ENCODE peak calls at places on chromosome 17, in four cellular contexts. One of them, this sample, is unnamed.

GRCh38 chr17:62901544-62901943 is 64.5 kb upstream of the TANC2 start:
- DNase-seq in Caco-2: no peak
- DNase-seq in AG10803: no peak
- DNase-seq in suprapubic skin: no peak
- DNase-seq in this sample: no peak

GRCh38 chr17:40903129-40903847 is 18.2 kb upstream of the KRT20 start:
- DNase-seq in AG10803: peak
- DNase-seq in suprapubic skin: no peak
- DNase-seq in Caco-2: peak
- DNase-seq in this sample: peak

GRCh38 chr17:58330544-58330996 is 2.0 kb upstream of the TSPOAP1 start:
- DNase-seq in suprapubic skin: no peak
- DNase-seq in Caco-2: no peak
- DNase-seq in AG10803: no peak
- DNase-seq in this sample: no peak

GRCh38 chr17:49218941-49219913 is 8.7 kb downstream of the ABI3 start:
- DNase-seq in suprapubic skin: no peak
- DNase-seq in AG10803: no peak
- DNase-seq in Caco-2: no peak
- DNase-seq in this sample: peak

GRCh38 chr17:75828741-75829140 is 15.5 kb downstream of the UNC13D start:
- DNase-seq in suprapubic skin: no peak
- DNase-seq in AG10803: no peak
- DNase-seq in Caco-2: no peak
- DNase-seq in this sample: no peak

GRCh38 chr17:37410357-37410756 is 3.7 kb downstream of the TADA2A start:
- DNase-seq in Caco-2: no peak
- DNase-seq in suprapubic skin: no peak
- DNase-seq in AG10803: no peak
- DNase-seq in this sample: no peak

GRCh38 chr17:12756786-12757185 is 32.5 kb upstream of the ARHGAP44 start:
- DNase-seq in suprapubic skin: no peak
- DNase-seq in Caco-2: no peak
- DNase-seq in AG10803: peak
- DNase-seq in this sample: no peak

GRCh38 chr17:31754239-31754945 is 104.7 kb downstream of the COPRS start:
- DNase-seq in AG10803: peak
- DNase-seq in suprapubic skin: no peak
- DNase-seq in Caco-2: peak
- DNase-seq in this sample: no peak

GRCh38 chr17:80279895-80280294 is 19.2 kb downstream of the RNF213 start:
- DNase-seq in Caco-2: no peak
- DNase-seq in suprapubic skin: no peak
- DNase-seq in AG10803: peak
- DNase-seq in this sample: no peak

GRCh38 chr17:81814748-81815645 is 11.0 kb downstream of the GCGR start:
- DNase-seq in Caco-2: peak
- DNase-seq in suprapubic skin: no peak
- DNase-seq in AG10803: no peak
- DNase-seq in this sample: no peak

GRCh38 chr17:7438050-7438614 is 1.2 kb upstream of the FGF11 start:
- DNase-seq in Caco-2: no peak
- DNase-seq in AG10803: no peak
- DNase-seq in suprapubic skin: no peak
- DNase-seq in this sample: no peak

GRCh38 chr17:45096141-45096540 is 35.0 kb downstream of the NMT1 start:
- DNase-seq in Caco-2: peak
- DNase-seq in suprapubic skin: no peak
- DNase-seq in AG10803: peak
- DNase-seq in this sample: no peak

GRCh38 chr17:82019905-82020873 is 2.5 kb downstream of the CENPX start:
- DNase-seq in AG10803: peak
- DNase-seq in suprapubic skin: no peak
- DNase-seq in Caco-2: peak
- DNase-seq in this sample: peak

GRCh38 chr17:51279183-51279582 is 18.8 kb downstream of the UTP18 start:
- DNase-seq in suprapubic skin: no peak
- DNase-seq in Caco-2: no peak
- DNase-seq in AG10803: no peak
- DNase-seq in this sample: no peak

GRCh38 chr17:57902800-57903759 is 52.1 kb downstream of the CUEDC1 start:
- DNase-seq in AG10803: peak
- DNase-seq in suprapubic skin: peak
- DNase-seq in Caco-2: peak
- DNase-seq in this sample: peak

GRCh38 chr17:77528516-77529327 is 388.0 kb downstream of the SEC14L1 start:
- DNase-seq in AG10803: no peak
- DNase-seq in suprapubic skin: no peak
- DNase-seq in Caco-2: peak
- DNase-seq in this sample: no peak

GRCh38 chr17:52515927-52516326 is 357.4 kb upstream of the CA10 start:
- DNase-seq in AG10803: no peak
- DNase-seq in suprapubic skin: no peak
- DNase-seq in Caco-2: no peak
- DNase-seq in this sample: no peak

GRCh38 chr17:44363613-44364159 is at the start of gene FAM171A2:
- DNase-seq in suprapubic skin: peak
- DNase-seq in AG10803: peak
- DNase-seq in Caco-2: peak
- DNase-seq in this sample: peak

GRCh38 chr17:76446449-76447231 is 6.3 kb downstream of the UBE2O start:
- DNase-seq in AG10803: peak
- DNase-seq in suprapubic skin: no peak
- DNase-seq in Caco-2: peak
- DNase-seq in this sample: no peak

GRCh38 chr17:45160505-45161287 is 979 bp upstream of the HEXIM2 start:
- DNase-seq in AG10803: peak
- DNase-seq in Caco-2: peak
- DNase-seq in suprapubic skin: peak
- DNase-seq in this sample: no peak

GRCh38 chr17:82356845-82357355 is 2.1 kb upstream of the TEX19 start:
- DNase-seq in AG10803: no peak
- DNase-seq in suprapubic skin: no peak
- DNase-seq in Caco-2: peak
- DNase-seq in this sample: no peak

GRCh38 chr17:75262112-75262606 is 480 bp downstream of the MRPS7 start:
- DNase-seq in AG10803: no peak
- DNase-seq in suprapubic skin: no peak
- DNase-seq in Caco-2: no peak
- DNase-seq in this sample: no peak

GRCh38 chr17:27861979-27862378 is 31.2 kb downstream of the LYRM9 start:
- DNase-seq in suprapubic skin: no peak
- DNase-seq in Caco-2: peak
- DNase-seq in AG10803: no peak
- DNase-seq in this sample: no peak

GRCh38 chr17:21678451-21679081 is 13.8 kb upstream of the KCNJ18 start:
- DNase-seq in AG10803: no peak
- DNase-seq in suprapubic skin: peak
- DNase-seq in Caco-2: no peak
- DNase-seq in this sample: no peak

GRCh38 chr17:29091591-29092291 is 48.8 kb downstream of the PIPOX start:
- DNase-seq in AG10803: no peak
- DNase-seq in suprapubic skin: no peak
- DNase-seq in Caco-2: no peak
- DNase-seq in this sample: no peak

GRCh38 chr17:78391051-78391431 is 12.6 kb downstream of the PGS1 start:
- DNase-seq in suprapubic skin: no peak
- DNase-seq in Caco-2: no peak
- DNase-seq in AG10803: no peak
- DNase-seq in this sample: no peak

GRCh38 chr17:55420067-55420775 is 1.4 kb downstream of the MMD start:
- DNase-seq in AG10803: no peak
- DNase-seq in Caco-2: no peak
- DNase-seq in suprapubic skin: no peak
- DNase-seq in this sample: peak

GRCh38 chr17:38789185-38789584 is 10.2 kb downstream of the PIP4K2B start:
- DNase-seq in Caco-2: no peak
- DNase-seq in AG10803: peak
- DNase-seq in suprapubic skin: no peak
- DNase-seq in this sample: no peak

GRCh38 chr17:10646393-10646990 is 10.6 kb downstream of the MYH3 start:
- DNase-seq in Caco-2: peak
- DNase-seq in AG10803: peak
- DNase-seq in suprapubic skin: no peak
- DNase-seq in this sample: peak

GRCh38 chr17:58289869-58290268 is 9.1 kb upstream of the MPO start:
- DNase-seq in Caco-2: no peak
- DNase-seq in suprapubic skin: no peak
- DNase-seq in AG10803: no peak
- DNase-seq in this sample: no peak

GRCh38 chr17:69434164-69434579 is 19.7 kb downstream of the MAP2K6 start:
- DNase-seq in Caco-2: no peak
- DNase-seq in suprapubic skin: no peak
- DNase-seq in AG10803: no peak
- DNase-seq in this sample: no peak

GRCh38 chr17:74736423-74737298 is at the start of gene RAB37:
- DNase-seq in Caco-2: peak
- DNase-seq in suprapubic skin: no peak
- DNase-seq in AG10803: no peak
- DNase-seq in this sample: peak

GRCh38 chr17:80385046-80385445 is 29.9 kb upstream of the ENDOV start:
- DNase-seq in suprapubic skin: no peak
- DNase-seq in AG10803: no peak
- DNase-seq in Caco-2: no peak
- DNase-seq in this sample: no peak

GRCh38 chr17:9195961-9196668 is 174.8 kb downstream of the NTN1 start:
- DNase-seq in AG10803: no peak
- DNase-seq in suprapubic skin: no peak
- DNase-seq in Caco-2: peak
- DNase-seq in this sample: no peak

GRCh38 chr17:79395545-79395944 is 215.3 kb downstream of the RBFOX3 start:
- DNase-seq in AG10803: no peak
- DNase-seq in suprapubic skin: no peak
- DNase-seq in Caco-2: no peak
- DNase-seq in this sample: no peak

DNA sequence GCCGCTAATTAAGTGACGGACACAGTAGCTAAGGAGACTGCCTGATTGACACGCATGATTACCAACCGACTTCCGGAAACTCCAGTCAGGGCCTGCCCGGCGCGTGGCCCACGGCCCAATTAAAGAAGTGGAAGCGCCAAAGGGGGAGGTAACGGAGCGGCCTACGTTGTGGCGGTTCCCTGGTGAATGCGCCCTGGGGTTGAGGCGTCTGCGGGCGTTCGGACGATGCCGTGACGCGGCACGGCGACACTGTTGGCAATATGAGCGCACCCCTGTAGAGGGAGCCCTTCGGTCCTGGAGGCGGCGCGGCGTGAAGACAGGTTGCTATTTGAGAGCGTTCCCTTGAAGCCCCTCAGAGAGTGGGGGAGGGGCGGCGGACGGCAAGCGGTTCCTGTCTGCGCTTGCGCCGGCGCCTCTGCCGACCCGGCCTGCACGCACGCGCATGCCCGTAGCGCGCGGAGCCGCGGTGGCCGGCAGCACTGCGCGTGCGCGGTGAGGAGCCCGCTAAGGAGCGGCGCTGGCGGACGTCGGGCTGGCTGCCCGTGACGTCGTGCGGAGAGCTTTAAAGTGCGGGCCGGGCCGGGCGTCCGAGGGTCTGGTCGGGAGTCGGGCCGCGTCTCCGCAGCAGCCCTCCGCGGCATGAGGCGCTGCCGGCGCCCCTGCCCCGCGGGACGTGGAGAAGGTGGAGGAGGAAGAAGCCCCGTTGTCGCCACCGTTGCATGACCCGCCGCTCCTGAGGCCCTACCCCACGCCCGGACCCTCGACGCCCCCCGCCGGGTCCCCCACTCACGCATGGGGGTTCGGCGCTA is at the start of gene ALKBH5:
- DNase-seq in AG10803: peak
- DNase-seq in suprapubic skin: peak
- DNase-seq in Caco-2: peak
- DNase-seq in this sample: peak
- TF ChIP-seq CTCF in AG10803: peak
- TF ChIP-seq CTCF in suprapubic skin: peak
- TF ChIP-seq CTCF in Caco-2: peak
- TF ChIP-seq CTCF in this sample: peak

DNA sequence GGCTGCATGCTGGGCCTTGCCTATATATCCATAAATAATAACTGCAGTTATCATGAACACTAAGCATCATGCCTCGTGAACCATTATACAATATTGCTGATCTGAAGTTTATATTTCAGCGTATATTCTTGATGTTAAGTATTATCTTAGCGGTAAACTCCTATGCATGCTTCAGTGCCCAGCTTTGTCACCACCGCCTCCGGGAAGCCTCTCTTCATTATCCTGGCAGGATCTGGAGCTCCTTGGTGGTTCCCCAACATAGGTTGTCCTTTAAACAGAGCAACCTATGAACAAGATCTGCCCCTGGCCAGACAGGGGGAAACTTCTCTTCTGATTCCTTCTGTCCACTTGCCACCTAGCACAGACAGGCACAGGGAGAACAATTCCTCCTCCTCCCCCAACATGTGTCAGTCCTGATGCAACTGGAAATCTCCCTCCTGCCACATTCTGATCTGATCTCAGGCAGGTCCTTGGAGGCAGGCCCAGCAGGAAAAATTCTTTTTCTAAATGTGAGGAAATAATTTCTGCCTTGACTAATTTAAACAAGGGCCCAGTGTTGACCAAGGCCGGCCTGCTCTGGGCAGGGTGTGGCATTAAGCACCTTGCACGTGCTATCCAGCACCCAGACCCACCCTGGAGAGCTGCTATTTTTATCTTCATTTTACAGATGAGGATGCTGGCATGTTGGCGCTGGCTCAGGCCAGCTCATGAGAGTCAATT is 22.4 kb downstream of the SPNS2 start:
- DNase-seq in Caco-2: no peak
- DNase-seq in suprapubic skin: no peak
- DNase-seq in AG10803: peak
- DNase-seq in this sample: no peak
- TF ChIP-seq CTCF in Caco-2: no peak
- TF ChIP-seq CTCF in suprapubic skin: no peak
- TF ChIP-seq CTCF in AG10803: no peak
- TF ChIP-seq CTCF in this sample: no peak

DNA sequence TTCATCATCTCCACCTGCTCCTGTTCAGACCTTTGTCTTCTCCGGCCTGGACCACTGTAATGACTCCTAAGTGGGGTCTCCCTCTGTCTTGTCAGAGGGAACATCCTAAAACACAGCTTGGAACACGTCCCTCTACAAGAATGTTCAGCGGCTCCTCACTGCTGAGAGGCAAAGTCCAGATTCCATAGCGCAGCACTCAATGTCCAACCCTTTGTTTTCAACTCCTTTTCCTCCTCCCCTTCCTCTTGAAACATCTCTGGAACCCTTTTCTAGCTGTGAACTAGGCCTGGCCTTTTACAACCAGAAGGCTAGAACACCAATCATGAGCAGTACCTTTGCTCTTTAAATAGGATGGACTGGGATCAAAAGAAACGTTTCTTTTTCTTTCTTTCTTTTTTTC is 914 bp downstream of the C17orf50 start:
- DNase-seq in suprapubic skin: no peak
- DNase-seq in AG10803: no peak
- DNase-seq in Caco-2: no peak
- DNase-seq in this sample: no peak
- TF ChIP-seq CTCF in suprapubic skin: no peak
- TF ChIP-seq CTCF in AG10803: no peak
- TF ChIP-seq CTCF in Caco-2: no peak
- TF ChIP-seq CTCF in this sample: no peak

GRCh38 chr17:2867441-2868424 is 71.5 kb downstream of the RAP1GAP2 start:
- DNase-seq in AG10803: peak
- DNase-seq in suprapubic skin: no peak
- DNase-seq in Caco-2: peak
- DNase-seq in this sample: no peak
- TF ChIP-seq CTCF in AG10803: no peak
- TF ChIP-seq CTCF in suprapubic skin: no peak
- TF ChIP-seq CTCF in Caco-2: no peak
- TF ChIP-seq CTCF in this sample: no peak

GRCh38 chr17:65559802-65560627 is 1.4 kb downstream of the AXIN2 start:
- DNase-seq in AG10803: no peak
- DNase-seq in Caco-2: peak
- DNase-seq in suprapubic skin: no peak
- DNase-seq in this sample: peak
- TF ChIP-seq CTCF in AG10803: no peak
- TF ChIP-seq CTCF in Caco-2: no peak
- TF ChIP-seq CTCF in suprapubic skin: no peak
- TF ChIP-seq CTCF in this sample: no peak

This sample was measured in GM13977.